ENCODE peak calls at places on chromosome 15, in ten cellular contexts. R is stimulated activated CD4-positive, alpha-beta T cell treated with anti-CD3 and anti-CD28 coated beads, Interleukin-1b, Interleukin-23, amount 100 ng/mL, for 1 hour; I is ELR; L is NCI-H1694; P is ELF-1; Y is nephron progenitor cell; N is NCI-H1105 treated with DMSO at 0.1 percent for 48 hours; H is Karpas-422; B is effector memory CD8-positive, alpha-beta T cell; A is GOT3. K is an unnamed sample.

GRCh38 chr15:63337046-63337445 is 44.6 kb downstream of the CA12 start:
- DNase-seq in R (no peak), I (no peak), L (no peak), P (no peak), Y (no peak), N (no peak), H (no peak), B (no peak), A (no peak), K (no peak)

GRCh38 chr15:73927003-73927475 is 777 bp downstream of the LOXL1 start:
- DNase-seq in R (peak; percentile 10), I (peak; percentile 65), L (no peak), P (peak; percentile 63), Y (peak; percentile 72), N (peak; percentile 43), H (no peak), B (no peak), A (no peak), K (peak; percentile 37)

GRCh38 chr15:40439461-40440299 is 1.1 kb upstream of the BAHD1 start:
- DNase-seq in R (no peak), I (peak; percentile 45), L (no peak), P (peak; percentile 83), Y (peak; percentile 54), N (peak; percentile 1), H (peak; percentile 62), B (no peak), A (no peak), K (no peak)

GRCh38 chr15:41877631-41878354 is 16.1 kb downstream of the SPTBN5 start:
- DNase-seq in R (no peak), I (no peak), L (no peak), P (no peak), Y (no peak), N (no peak), H (no peak), B (no peak), A (no peak), K (no peak)

GRCh38 chr15:58980351-58980939 is 7.0 kb upstream of the RNF111 start:
- DNase-seq in R (no peak), I (peak; percentile 61), L (peak; percentile 10), P (no peak), Y (no peak), N (peak; percentile 71), H (peak; percentile 83), B (no peak), A (no peak), K (peak; percentile 54)

GRCh38 chr15:71559098-71559497 is 251.3 kb upstream of the NR2E3 start:
- DNase-seq in R (no peak), I (peak; percentile 82), L (no peak), P (no peak), Y (no peak), N (no peak), H (no peak), B (no peak), A (no peak), K (peak; percentile 18)

GRCh38 chr15:62344806-62345539 is 179.9 kb upstream of the C2CD4B start:
- DNase-seq in R (peak; percentile 17), I (peak; percentile 58), L (no peak), P (peak; percentile 76), Y (peak; percentile 61), N (peak; percentile 78), H (peak; percentile 95), B (peak; percentile 29), A (no peak), K (peak; percentile 50)

GRCh38 chr15:75517233-75517632 is 61.9 kb downstream of the PTPN9 start:
- DNase-seq in R (no peak), I (peak; percentile 5), L (no peak), P (no peak), Y (no peak), N (no peak), H (no peak), B (no peak), A (no peak), K (no peak)

GRCh38 chr15:94105760-94106159 is 125.6 kb upstream of the MCTP2 start:
- DNase-seq in R (no peak), I (no peak), L (no peak), P (no peak), Y (no peak), N (no peak), H (no peak), B (no peak), A (no peak), K (no peak)

GRCh38 chr15:85000189-85000864 is 18.7 kb downstream of the PDE8A start:
- DNase-seq in R (no peak), I (no peak), L (no peak), P (no peak), Y (no peak), N (no peak), H (no peak), B (no peak), A (no peak), K (peak; percentile 59)

GRCh38 chr15:81000144-81000625 is 538 bp upstream of the TLNRD1 start:
- DNase-seq in R (no peak), I (peak; percentile 29), L (no peak), P (no peak), Y (no peak), N (no peak), H (no peak), B (no peak), A (no peak), K (no peak)

GRCh38 chr15:33201376-33202189 is 7.1 kb upstream of the FMN1 start:
- DNase-seq in R (peak; percentile 10), I (peak; percentile 88), L (no peak), P (peak; percentile 97), Y (peak; percentile 21), N (no peak), H (peak; percentile 64), B (peak; percentile 1), A (no peak), K (peak; percentile 48)

GRCh38 chr15:59953392-59953883 is 50.7 kb upstream of the FOXB1 start:
- DNase-seq in R (no peak), I (no peak), L (no peak), P (no peak), Y (peak; percentile 12), N (peak; percentile 99), H (no peak), B (no peak), A (no peak), K (no peak)

GRCh38 chr15:88904808-88905327 is 8.3 kb downstream of the MFGE8 start:
- DNase-seq in R (peak; percentile 86), I (peak; percentile 77), L (peak; percentile 72), P (peak; percentile 94), Y (peak; percentile 91), N (peak; percentile 49), H (peak; percentile 91), B (peak; percentile 91), A (peak; percentile 21), K (peak; percentile 36)

GRCh38 chr15:91265431-91265940 is 165.4 kb downstream of the SV2B start:
- DNase-seq in R (no peak), I (no peak), L (no peak), P (no peak), Y (no peak), N (no peak), H (no peak), B (no peak), A (no peak), K (no peak)

GRCh38 chr15:57003418-57003817 is 85.0 kb downstream of the TCF12 start:
- DNase-seq in R (no peak), I (peak; percentile 89), L (no peak), P (no peak), Y (no peak), N (no peak), H (no peak), B (no peak), A (no peak), K (peak; percentile 72)

GRCh38 chr15:80194914-80195313 is 42.1 kb downstream of the FAH start:
- DNase-seq in R (no peak), I (no peak), L (no peak), P (no peak), Y (no peak), N (no peak), H (no peak), B (no peak), A (no peak), K (no peak)